ENCODE peak calls at places on chromosomes 16 and 17, in seven cellular contexts. K, Q, J, I, B, R and V are unnamed samples.

GRCh38 chr16:65713409-65713808 is 591.5 kb upstream of the CDH11 start:
- DNase-seq in R (no peak), B (no peak), K (peak; percentile 36), J (peak; percentile 84), I (no peak), Q (no peak), V (no peak)

GRCh38 chr17:49901460-49902331 is 53.8 kb upstream of the TAC4 start:
- DNase-seq in Q (peak; percentile 67), J (peak; percentile 57), B (no peak), R (no peak), K (peak; percentile 50), I (no peak), V (no peak)

GRCh38 chr16:70746040-70746707 is 54.8 kb downstream of the VAC14 start:
- DNase-seq in I (no peak), Q (peak; percentile 73), B (peak; percentile 94), J (no peak), R (peak; percentile 63), K (no peak), V (peak; percentile 84)

GRCh38 chr17:69761767-69762321 is 313.2 kb upstream of the KCNJ16 start:
- DNase-seq in Q (peak; percentile 98), J (peak; percentile 86), B (peak; percentile 99), K (no peak), R (peak; percentile 96), I (no peak), V (peak; percentile 97)

GRCh38 chr16:28491080-28491969 is 549 bp downstream of the CLN3 start:
- DNase-seq in Q (peak; percentile 49), B (no peak), J (peak; percentile 42), K (peak; percentile 64), R (peak; percentile 32), I (peak; percentile 14), V (peak; percentile 3)

GRCh38 chr17:10243905-10244844 is 45.8 kb upstream of the GAS7 start:
- DNase-seq in I (no peak), J (no peak), R (peak; percentile 57), Q (no peak), K (no peak), B (peak; percentile 35), V (no peak)

GRCh38 chr17:181213-182163 is at the start of gene DOC2B:
- DNase-seq in R (peak; percentile 48), K (peak; percentile 83), I (peak; percentile 36), J (peak; percentile 45), B (peak; percentile 27), Q (peak; percentile 8), V (peak; percentile 39)

GRCh38 chr17:42783062-42783777 is 2.8 kb downstream of the WNK4 start:
- DNase-seq in J (peak; percentile 80), I (no peak), B (peak; percentile 83), K (no peak), Q (peak; percentile 91), R (peak; percentile 49), V (peak; percentile 91)

GRCh38 chr16:35308674-35309073 is 1849.3 kb downstream of the TP53TG3F start:
- DNase-seq in B (no peak), K (no peak), R (no peak), J (no peak), I (no peak), Q (no peak), V (no peak)

GRCh38 chr16:71373073-71373472 is 14.6 kb downstream of the CALB2 start:
- DNase-seq in I (no peak), R (peak; percentile 12), K (no peak), Q (peak; percentile 9), J (no peak), B (peak; percentile 12), V (peak; percentile 8)

GRCh38 chr16:51163366-51163765 is 12.3 kb upstream of the SALL1 start:
- DNase-seq in I (no peak), B (peak; percentile 23), R (peak; percentile 38), J (no peak), Q (no peak), K (no peak), V (no peak)

GRCh38 chr16:87032554-87032953 is 284.6 kb downstream of the C16orf95 start:
- DNase-seq in B (no peak), Q (no peak), R (no peak), I (no peak), K (no peak), J (no peak), V (no peak)

DNA sequence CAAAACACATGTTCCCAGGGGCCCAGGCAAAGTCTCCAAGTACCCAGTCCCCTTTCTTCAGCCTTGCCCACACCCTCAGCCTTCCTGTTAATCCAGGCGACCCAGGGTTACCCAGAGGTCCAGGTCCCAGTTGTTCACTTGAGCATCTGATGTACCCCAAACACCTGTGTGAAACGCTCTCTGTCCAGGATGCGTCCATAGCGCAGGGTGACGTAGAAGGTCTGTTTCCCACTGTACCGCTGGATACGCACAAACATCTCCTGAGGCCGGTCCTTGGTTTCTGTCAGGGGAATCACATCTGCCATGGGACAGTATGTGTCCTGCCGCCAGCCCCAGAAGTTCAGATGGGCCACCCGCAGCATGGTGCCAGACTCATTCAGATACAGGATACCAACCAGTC is 1.6 kb downstream of the TMEM186 start:
- DNase-seq in R (no peak), J (no peak), I (no peak), K (no peak), Q (no peak), B (no peak), V (no peak)
- H3K9ac ChIP-seq in R (peak overlapping the region; percentile 98), J (no peak overlapping the region), I (no peak overlapping the region), K (no peak overlapping the region), Q (no peak overlapping the region), B (no peak overlapping the region), V (peak overlapping the region; percentile 98)

DNA sequence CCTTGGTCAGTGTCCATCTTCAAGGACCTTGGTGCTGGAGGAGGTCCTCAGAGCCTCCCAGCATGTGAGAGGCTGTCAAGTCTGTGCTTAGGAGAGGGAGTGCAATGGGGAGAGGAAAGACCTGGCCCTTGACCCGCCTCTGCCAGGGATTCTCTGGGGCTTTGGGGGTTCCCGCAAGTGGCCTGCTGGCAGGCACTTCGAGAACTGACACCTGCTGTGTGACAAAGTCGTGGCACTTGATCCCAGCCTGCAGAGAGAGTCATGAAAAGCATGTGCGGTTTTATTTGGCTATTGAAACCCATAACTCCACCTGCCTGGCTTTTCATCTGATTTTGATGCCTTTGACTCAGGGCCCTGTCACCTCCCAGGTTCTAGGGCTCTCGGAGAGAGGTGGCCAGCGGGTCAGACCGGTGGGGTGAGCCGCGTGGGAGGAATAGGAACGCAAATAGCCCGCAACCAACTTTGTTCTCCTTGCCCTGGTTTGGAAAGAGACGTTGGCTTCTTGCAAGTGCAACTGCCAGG is 42.8 kb upstream of the GSE1 start:
- DNase-seq in Q (peak; percentile 87), K (no peak), B (no peak), I (no peak), R (no peak), J (no peak), V (no peak)
- H3K9ac ChIP-seq in Q (no peak overlapping the region), K (no peak overlapping the region), B (no peak overlapping the region), I (no peak overlapping the region), R (no peak overlapping the region), J (peak overlapping the region; percentile 23), V (peak overlapping the region; percentile 34)

GRCh38 chr16:27226476-27226875 is 23.1 kb downstream of the KDM8 start:
- DNase-seq in I (no peak), J (no peak), Q (no peak), R (no peak), B (no peak), K (no peak), V (no peak)
- H3K9ac ChIP-seq in I (peak overlapping the region; percentile 40), J (no peak overlapping the region), Q (no peak overlapping the region), R (no peak overlapping the region), B (no peak overlapping the region), K (no peak overlapping the region), V (no peak overlapping the region)

DNA sequence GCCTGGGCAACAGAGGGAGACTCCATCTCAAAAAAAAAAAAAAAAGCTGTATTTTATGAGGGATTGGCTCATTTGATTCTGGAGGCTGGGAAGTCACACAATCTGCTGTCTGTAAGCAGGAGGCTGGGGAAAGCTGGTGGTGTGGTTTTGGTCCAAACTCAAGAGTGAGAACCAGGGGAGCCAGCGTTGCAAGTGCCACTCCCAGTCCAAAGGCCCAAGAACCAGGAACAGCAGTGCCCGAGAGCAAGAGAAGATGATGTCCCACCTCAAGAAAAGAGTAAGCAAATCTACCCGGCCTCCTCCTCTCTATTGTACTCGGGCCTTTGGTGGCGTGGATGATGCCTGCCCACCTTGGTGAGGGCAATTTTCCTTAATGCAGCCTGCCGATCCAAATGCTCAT is 5.7 kb upstream of the NQO1 start:
- DNase-seq in I (no peak), Q (no peak), J (no peak), K (no peak), R (no peak), B (no peak), V (no peak)
- H3K9ac ChIP-seq in I (no peak overlapping the region), Q (no peak overlapping the region), J (no peak overlapping the region), K (no peak overlapping the region), R (no peak overlapping the region), B (no peak overlapping the region), V (no peak overlapping the region)

GRCh38 chr16:27432600-27432957 is 30.6 kb downstream of the IL21R start:
- DNase-seq in K (no peak), J (peak; percentile 83), Q (peak; percentile 4), B (peak; percentile 82), I (no peak), R (peak; percentile 51), V (peak; percentile 85)
- H3K9ac ChIP-seq in K (no peak overlapping the region), J (no peak overlapping the region), Q (no peak overlapping the region), B (no peak overlapping the region), I (no peak overlapping the region), R (peak overlapping the region; percentile 76), V (peak overlapping the region; percentile 51)